ENCODE peak calls at places on chromosomes 16 and 17, in ten cellular contexts. One of them, this sample, is unnamed.

GRCh38 chr17:70314096-70314495 is 144.8 kb downstream of the KCNJ2 start:
- DNase-seq in endodermal cell: no peak
- DNase-seq in neuronal stem cell: no peak
- DNase-seq in mucosa of descending colon: no peak
- DNase-seq in mesenchymal stem cell: no peak
- DNase-seq in pancreas: no peak
- DNase-seq in CD8-positive, alpha-beta T cell: no peak
- DNase-seq in A673: no peak
- DNase-seq in left ventricle myocardium inferior: no peak
- DNase-seq in lower lobe of right lung: no peak
- DNase-seq in this sample: no peak

GRCh38 chr16:67547423-67548264 is 14.7 kb upstream of the CTCF start:
- DNase-seq in endodermal cell: no peak
- DNase-seq in neuronal stem cell: no peak
- DNase-seq in mucosa of descending colon: peak; percentile 49
- DNase-seq in mesenchymal stem cell: no peak
- DNase-seq in pancreas: no peak
- DNase-seq in CD8-positive, alpha-beta T cell: peak; percentile 36
- DNase-seq in A673: no peak
- DNase-seq in left ventricle myocardium inferior: peak; percentile 18
- DNase-seq in lower lobe of right lung: peak; percentile 50
- DNase-seq in this sample: no peak

GRCh38 chr16:77450790-77451487 is 16.1 kb upstream of the ADAMTS18 start:
- DNase-seq in endodermal cell: no peak
- DNase-seq in neuronal stem cell: no peak
- DNase-seq in mucosa of descending colon: peak; percentile 22
- DNase-seq in mesenchymal stem cell: no peak
- DNase-seq in pancreas: peak; percentile 46
- DNase-seq in CD8-positive, alpha-beta T cell: no peak
- DNase-seq in A673: no peak
- DNase-seq in left ventricle myocardium inferior: no peak
- DNase-seq in lower lobe of right lung: no peak
- DNase-seq in this sample: no peak

GRCh38 chr17:27408891-27409290 is 47.4 kb upstream of the KSR1 start:
- DNase-seq in endodermal cell: no peak
- DNase-seq in neuronal stem cell: no peak
- DNase-seq in mucosa of descending colon: no peak
- DNase-seq in mesenchymal stem cell: peak; percentile 44
- DNase-seq in pancreas: no peak
- DNase-seq in CD8-positive, alpha-beta T cell: no peak
- DNase-seq in A673: peak; percentile 56
- DNase-seq in left ventricle myocardium inferior: no peak
- DNase-seq in lower lobe of right lung: no peak
- DNase-seq in this sample: no peak

GRCh38 chr17:1019451-1019850 is 22.5 kb downstream of the TIMM22 start:
- DNase-seq in endodermal cell: no peak
- DNase-seq in neuronal stem cell: no peak
- DNase-seq in mucosa of descending colon: no peak
- DNase-seq in mesenchymal stem cell: peak; percentile 49
- DNase-seq in pancreas: no peak
- DNase-seq in CD8-positive, alpha-beta T cell: no peak
- DNase-seq in A673: no peak
- DNase-seq in left ventricle myocardium inferior: peak; percentile 59
- DNase-seq in lower lobe of right lung: no peak
- DNase-seq in this sample: no peak

GRCh38 chr17:20999044-20999573 is 43.7 kb downstream of the USP22 start:
- DNase-seq in endodermal cell: peak; percentile 72
- DNase-seq in neuronal stem cell: no peak
- DNase-seq in mucosa of descending colon: no peak
- DNase-seq in mesenchymal stem cell: no peak
- DNase-seq in pancreas: no peak
- DNase-seq in CD8-positive, alpha-beta T cell: no peak
- DNase-seq in A673: no peak
- DNase-seq in left ventricle myocardium inferior: no peak
- DNase-seq in lower lobe of right lung: no peak
- DNase-seq in this sample: no peak

GRCh38 chr17:18093616-18094408 is 6.1 kb downstream of the DRG2 start:
- DNase-seq in endodermal cell: peak; percentile 79
- DNase-seq in neuronal stem cell: no peak
- DNase-seq in mucosa of descending colon: no peak
- DNase-seq in mesenchymal stem cell: peak; percentile 91
- DNase-seq in pancreas: peak; percentile 37
- DNase-seq in CD8-positive, alpha-beta T cell: no peak
- DNase-seq in A673: peak; percentile 90
- DNase-seq in left ventricle myocardium inferior: peak; percentile 74
- DNase-seq in lower lobe of right lung: no peak
- DNase-seq in this sample: no peak

GRCh38 chr16:25950586-25951201 is 258.9 kb downstream of the HS3ST4 start:
- DNase-seq in endodermal cell: peak; percentile 97
- DNase-seq in neuronal stem cell: peak; percentile 33
- DNase-seq in mucosa of descending colon: no peak
- DNase-seq in mesenchymal stem cell: no peak
- DNase-seq in pancreas: no peak
- DNase-seq in CD8-positive, alpha-beta T cell: no peak
- DNase-seq in A673: peak; percentile 25
- DNase-seq in left ventricle myocardium inferior: no peak
- DNase-seq in lower lobe of right lung: no peak
- DNase-seq in this sample: no peak

GRCh38 chr16:26672206-26672605 is 394.5 kb upstream of the C16orf82 start:
- DNase-seq in endodermal cell: no peak
- DNase-seq in neuronal stem cell: no peak
- DNase-seq in mucosa of descending colon: no peak
- DNase-seq in mesenchymal stem cell: no peak
- DNase-seq in pancreas: no peak
- DNase-seq in CD8-positive, alpha-beta T cell: no peak
- DNase-seq in A673: peak; percentile 70
- DNase-seq in left ventricle myocardium inferior: no peak
- DNase-seq in lower lobe of right lung: no peak
- DNase-seq in this sample: peak; percentile 32

GRCh38 chr16:66901626-66902025 is 17.1 kb downstream of the CDH16 start:
- DNase-seq in endodermal cell: no peak
- DNase-seq in neuronal stem cell: no peak
- DNase-seq in mucosa of descending colon: peak; percentile 30
- DNase-seq in mesenchymal stem cell: no peak
- DNase-seq in pancreas: no peak
- DNase-seq in CD8-positive, alpha-beta T cell: no peak
- DNase-seq in A673: no peak
- DNase-seq in left ventricle myocardium inferior: peak; percentile 64
- DNase-seq in lower lobe of right lung: peak; percentile 42
- DNase-seq in this sample: no peak

GRCh38 chr17:7476474-7476873 is 3.0 kb downstream of the ZBTB4 start:
- DNase-seq in endodermal cell: peak; percentile 63
- DNase-seq in neuronal stem cell: no peak
- DNase-seq in mucosa of descending colon: peak; percentile 18
- DNase-seq in mesenchymal stem cell: peak; percentile 55
- DNase-seq in pancreas: no peak
- DNase-seq in CD8-positive, alpha-beta T cell: no peak
- DNase-seq in A673: no peak
- DNase-seq in left ventricle myocardium inferior: no peak
- DNase-seq in lower lobe of right lung: no peak
- DNase-seq in this sample: no peak

GRCh38 chr17:71633391-71633849 is 487.4 kb upstream of the SOX9 start:
- DNase-seq in endodermal cell: no peak
- DNase-seq in neuronal stem cell: no peak
- DNase-seq in mucosa of descending colon: peak; percentile 59
- DNase-seq in mesenchymal stem cell: peak; percentile 74
- DNase-seq in pancreas: no peak
- DNase-seq in CD8-positive, alpha-beta T cell: no peak
- DNase-seq in A673: no peak
- DNase-seq in left ventricle myocardium inferior: no peak
- DNase-seq in lower lobe of right lung: no peak
- DNase-seq in this sample: no peak

GRCh38 chr16:11796227-11797165 is 562 bp downstream of the ZC3H7A start:
- DNase-seq in endodermal cell: peak; percentile 79
- DNase-seq in neuronal stem cell: no peak
- DNase-seq in mucosa of descending colon: peak; percentile 79
- DNase-seq in mesenchymal stem cell: peak; percentile 69
- DNase-seq in pancreas: peak; percentile 86
- DNase-seq in CD8-positive, alpha-beta T cell: no peak
- DNase-seq in A673: no peak
- DNase-seq in left ventricle myocardium inferior: peak; percentile 72
- DNase-seq in lower lobe of right lung: peak; percentile 79
- DNase-seq in this sample: no peak

GRCh38 chr17:42363231-42363630 is 25.0 kb downstream of the STAT3 start:
- DNase-seq in endodermal cell: no peak
- DNase-seq in neuronal stem cell: no peak
- DNase-seq in mucosa of descending colon: no peak
- DNase-seq in mesenchymal stem cell: no peak
- DNase-seq in pancreas: no peak
- DNase-seq in CD8-positive, alpha-beta T cell: no peak
- DNase-seq in A673: no peak
- DNase-seq in left ventricle myocardium inferior: no peak
- DNase-seq in lower lobe of right lung: no peak
- DNase-seq in this sample: no peak
- H3K4me1 ChIP-seq in endodermal cell: no peaks in the 10 kb centered on the region
- H3K4me1 ChIP-seq in neuronal stem cell: peaks cover 20% of the 10 kb centered on the region
- H3K4me1 ChIP-seq in mucosa of descending colon: peaks cover 31% of the 10 kb centered on the region
- H3K4me1 ChIP-seq in mesenchymal stem cell: peaks cover 9% of the 10 kb centered on the region
- H3K4me1 ChIP-seq in pancreas: peaks cover 31% of the 10 kb centered on the region
- H3K4me1 ChIP-seq in CD8-positive, alpha-beta T cell: peaks cover 38% of the 10 kb centered on the region
- H3K4me1 ChIP-seq in A673: peaks cover 9% of the 10 kb centered on the region
- H3K4me1 ChIP-seq in left ventricle myocardium inferior: peaks cover 100% of the 10 kb centered on the region
- H3K4me1 ChIP-seq in lower lobe of right lung: peaks cover 94% of the 10 kb centered on the region
- H3K4me1 ChIP-seq in this sample: peaks cover 78% of the 10 kb centered on the region

GRCh38 chr16:15980329-15980728 is 30.9 kb downstream of the ABCC1 start:
- DNase-seq in endodermal cell: no peak
- DNase-seq in neuronal stem cell: no peak
- DNase-seq in mucosa of descending colon: no peak
- DNase-seq in mesenchymal stem cell: no peak
- DNase-seq in pancreas: no peak
- DNase-seq in CD8-positive, alpha-beta T cell: no peak
- DNase-seq in A673: no peak
- DNase-seq in left ventricle myocardium inferior: no peak
- DNase-seq in lower lobe of right lung: no peak
- DNase-seq in this sample: no peak
- H3K9me3 ChIP-seq in endodermal cell: peaks cover 53% of the 10 kb centered on the region
- H3K9me3 ChIP-seq in neuronal stem cell: peaks cover 7% of the 10 kb centered on the region
- H3K9me3 ChIP-seq in mucosa of descending colon: peaks cover 18% of the 10 kb centered on the region
- H3K9me3 ChIP-seq in mesenchymal stem cell: peaks cover 8% of the 10 kb centered on the region
- H3K9me3 ChIP-seq in pancreas: no peaks in the 10 kb centered on the region
- H3K9me3 ChIP-seq in CD8-positive, alpha-beta T cell: peaks cover 5% of the 10 kb centered on the region
- H3K9me3 ChIP-seq in A673: peaks cover 8% of the 10 kb centered on the region
- H3K9me3 ChIP-seq in left ventricle myocardium inferior: peaks cover 27% of the 10 kb centered on the region
- H3K9me3 ChIP-seq in lower lobe of right lung: peaks cover 18% of the 10 kb centered on the region
- H3K9me3 ChIP-seq in this sample: no peaks in the 10 kb centered on the region

DNA sequence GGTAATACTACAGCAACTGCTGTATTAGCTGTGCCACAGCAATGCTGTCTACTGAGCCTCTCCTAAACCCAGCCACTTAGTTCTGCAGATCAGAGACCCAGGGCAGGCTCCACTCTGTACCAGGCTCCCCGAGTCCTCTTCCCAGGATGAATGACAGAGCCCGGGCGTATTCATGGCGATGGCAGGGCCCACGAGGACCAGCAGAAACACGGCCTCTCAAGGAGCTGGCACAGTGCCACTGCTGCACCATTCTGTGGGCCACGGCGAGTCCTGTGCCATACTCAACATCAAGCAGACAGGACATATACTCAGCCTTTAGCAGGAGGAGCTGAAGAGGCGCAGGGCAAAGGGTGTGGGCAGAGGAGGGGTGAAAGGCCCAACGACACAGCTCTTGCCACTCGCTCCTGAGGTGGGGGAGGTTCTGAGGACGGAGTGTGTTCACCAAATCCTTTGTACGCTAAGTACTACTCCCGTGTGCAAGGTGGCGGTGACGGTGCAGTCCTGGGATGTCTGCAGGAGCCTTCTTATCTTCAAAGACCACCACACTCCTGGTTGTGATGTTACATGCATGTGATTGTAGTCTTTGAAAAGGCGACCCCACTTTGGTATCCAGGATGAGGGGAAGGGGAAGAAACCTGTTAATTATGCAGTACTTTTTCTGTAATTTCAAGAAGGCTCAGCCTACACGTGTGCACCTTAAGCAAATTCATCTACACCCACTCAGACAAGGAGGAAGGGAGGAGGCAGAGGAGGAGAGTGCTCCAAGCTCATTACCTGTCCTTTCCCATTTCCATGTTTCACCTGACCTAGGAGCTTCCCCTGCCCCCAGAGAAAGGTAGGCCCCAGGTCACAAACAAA is 98.0 kb downstream of the AMFR start:
- DNase-seq in endodermal cell: no peak
- DNase-seq in neuronal stem cell: no peak
- DNase-seq in mucosa of descending colon: no peak
- DNase-seq in mesenchymal stem cell: no peak
- DNase-seq in pancreas: no peak
- DNase-seq in CD8-positive, alpha-beta T cell: no peak
- DNase-seq in A673: no peak
- DNase-seq in left ventricle myocardium inferior: no peak
- DNase-seq in lower lobe of right lung: no peak
- DNase-seq in this sample: no peak
- H3K4me1 ChIP-seq in endodermal cell: no peaks in the 10 kb centered on the region
- H3K4me1 ChIP-seq in neuronal stem cell: no peaks in the 10 kb centered on the region
- H3K4me1 ChIP-seq in mucosa of descending colon: no peaks in the 10 kb centered on the region
- H3K4me1 ChIP-seq in mesenchymal stem cell: peaks cover 8% of the 10 kb centered on the region
- H3K4me1 ChIP-seq in pancreas: no peaks in the 10 kb centered on the region
- H3K4me1 ChIP-seq in CD8-positive, alpha-beta T cell: no peaks in the 10 kb centered on the region
- H3K4me1 ChIP-seq in A673: no peaks in the 10 kb centered on the region
- H3K4me1 ChIP-seq in left ventricle myocardium inferior: peaks cover under 1% of the 10 kb centered on the region
- H3K4me1 ChIP-seq in lower lobe of right lung: no peaks in the 10 kb centered on the region
- H3K4me1 ChIP-seq in this sample: no peaks in the 10 kb centered on the region

DNA sequence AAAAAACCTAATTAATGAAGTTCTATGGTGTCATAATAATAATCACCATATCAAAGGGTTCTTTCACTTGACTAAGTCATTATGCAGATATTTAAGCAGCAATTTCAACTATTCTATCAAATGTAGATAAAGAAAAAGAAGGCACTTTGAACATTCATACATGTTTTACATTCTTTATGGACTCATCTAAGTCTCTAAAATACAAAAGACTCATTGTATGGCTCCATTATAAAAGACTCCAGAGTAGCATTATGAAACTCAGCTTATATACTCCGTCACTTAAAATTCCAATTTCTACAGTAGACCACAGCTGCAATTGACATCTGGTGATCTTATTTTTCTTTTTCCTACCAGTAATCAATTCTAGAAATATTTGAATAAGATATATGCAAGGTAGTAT is 173.5 kb upstream of the KIF2B start:
- DNase-seq in endodermal cell: no peak
- DNase-seq in neuronal stem cell: no peak
- DNase-seq in mucosa of descending colon: no peak
- DNase-seq in mesenchymal stem cell: no peak
- DNase-seq in pancreas: no peak
- DNase-seq in CD8-positive, alpha-beta T cell: no peak
- DNase-seq in A673: no peak
- DNase-seq in left ventricle myocardium inferior: no peak
- DNase-seq in lower lobe of right lung: no peak
- DNase-seq in this sample: no peak
- H3K9me3 ChIP-seq in endodermal cell: no peaks in the 10 kb centered on the region
- H3K9me3 ChIP-seq in neuronal stem cell: no peaks in the 10 kb centered on the region
- H3K9me3 ChIP-seq in mucosa of descending colon: peaks cover 20% of the 10 kb centered on the region
- H3K9me3 ChIP-seq in mesenchymal stem cell: peaks cover 8% of the 10 kb centered on the region
- H3K9me3 ChIP-seq in pancreas: no peaks in the 10 kb centered on the region
- H3K9me3 ChIP-seq in CD8-positive, alpha-beta T cell: no peaks in the 10 kb centered on the region
- H3K9me3 ChIP-seq in A673: no peaks in the 10 kb centered on the region
- H3K9me3 ChIP-seq in left ventricle myocardium inferior: peaks cover 25% of the 10 kb centered on the region
- H3K9me3 ChIP-seq in lower lobe of right lung: no peaks in the 10 kb centered on the region
- H3K9me3 ChIP-seq in this sample: no peaks in the 10 kb centered on the region

GRCh38 chr16:49462356-49462988 is 88.9 kb downstream of the C16orf78 start:
- DNase-seq in endodermal cell: peak; percentile 20
- DNase-seq in neuronal stem cell: no peak
- DNase-seq in mucosa of descending colon: no peak
- DNase-seq in mesenchymal stem cell: no peak
- DNase-seq in pancreas: no peak
- DNase-seq in CD8-positive, alpha-beta T cell: no peak
- DNase-seq in A673: no peak
- DNase-seq in left ventricle myocardium inferior: no peak
- DNase-seq in lower lobe of right lung: no peak
- DNase-seq in this sample: no peak
- H3K4me1 ChIP-seq in endodermal cell: no peaks in the 10 kb centered on the region
- H3K4me1 ChIP-seq in neuronal stem cell: peaks cover 23% of the 10 kb centered on the region
- H3K4me1 ChIP-seq in mucosa of descending colon: no peaks in the 10 kb centered on the region
- H3K4me1 ChIP-seq in mesenchymal stem cell: peaks cover 2% of the 10 kb centered on the region
- H3K4me1 ChIP-seq in pancreas: no peaks in the 10 kb centered on the region
- H3K4me1 ChIP-seq in CD8-positive, alpha-beta T cell: peaks cover 52% of the 10 kb centered on the region
- H3K4me1 ChIP-seq in A673: no peaks in the 10 kb centered on the region
- H3K4me1 ChIP-seq in left ventricle myocardium inferior: peaks cover 9% of the 10 kb centered on the region
- H3K4me1 ChIP-seq in lower lobe of right lung: no peaks in the 10 kb centered on the region
- H3K4me1 ChIP-seq in this sample: peaks cover 7% of the 10 kb centered on the region